ENCODE peak calls at places on chromosomes 13 and 19, in four cellular contexts. R is MCF 10A; P is activated CD4-positive, alpha-beta T cell treated with anti-CD3 and anti-CD28 coated beads, Interleukin-2, amount 10 ng/mL, durations not matched to agents 7 days and 5 days; X is cardiac muscle cell. C is an unnamed sample.

GRCh38 chr19:38640368-38640767 is 7.1 kb upstream of the ACTN4 start:
- DNase-seq in R (peak), P (no peak), X (no peak), C (no peak)

GRCh38 chr13:42574435-42575311 is 721 bp downstream of the TNFSF11 start:
- DNase-seq in R (no peak), X (no peak), P (peak), C (no peak)

GRCh38 chr19:45404557-45405434 is at the start of gene PPP1R13L:
- DNase-seq in P (peak), X (peak), R (peak), C (peak)

GRCh38 chr13:31860002-31860401 is 120.7 kb downstream of the RXFP2 start:
- DNase-seq in R (no peak), X (no peak), P (no peak), C (no peak)

GRCh38 chr13:98977568-98978270 is at the start of gene DOCK9:
- DNase-seq in P (no peak), R (peak), X (peak), C (peak)

GRCh38 chr13:65530688-65531087 is 1699.4 kb downstream of the PCDH9 start:
- DNase-seq in R (no peak), P (no peak), X (no peak), C (no peak)

GRCh38 chr19:34237283-34237682 is 17.1 kb upstream of the GARRE1 start:
- DNase-seq in R (no peak), P (no peak), X (no peak), C (no peak)

GRCh38 chr13:36325912-36326311 is 20.3 kb downstream of the SPART start:
- DNase-seq in P (no peak), X (no peak), R (no peak), C (no peak)

GRCh38 chr13:59607780-59608233 is 555.9 kb downstream of the DIAPH3 start:
- DNase-seq in X (no peak), P (no peak), R (no peak), C (no peak)

GRCh38 chr19:5593963-5594255 is 26.2 kb upstream of the TINCR start:
- DNase-seq in R (no peak), P (no peak), X (no peak), C (no peak)

GRCh38 chr13:108155185-108156106 is 59.9 kb downstream of the LIG4 start:
- DNase-seq in R (peak), X (peak), P (peak), C (peak)

GRCh38 chr13:26037302-26037701 is 14.5 kb downstream of the SHISA2 start:
- DNase-seq in R (peak), X (no peak), P (peak), C (no peak)

GRCh38 chr19:12628040-12629022 is 17.6 kb downstream of the ZNF791 start:
- DNase-seq in R (peak), P (no peak), X (no peak), C (no peak)

GRCh38 chr13:80473695-80474094 is 132.8 kb upstream of the SPRY2 start:
- DNase-seq in X (no peak), R (peak), P (no peak), C (peak)

GRCh38 chr19:51361228-51361627 is 5.0 kb downstream of the ETFB start:
- DNase-seq in R (no peak), X (no peak), P (no peak), C (no peak)

GRCh38 chr13:30638301-30638700 is 20.6 kb downstream of the USPL1 start:
- DNase-seq in R (no peak), P (no peak), X (no peak), C (no peak)

GRCh38 chr19:43847884-43848283 is 20.8 kb downstream of the ZNF283 start:
- DNase-seq in X (no peak), P (no peak), R (no peak), C (no peak)

GRCh38 chr13:99308481-99309087 is 1.4 kb upstream of the GPR183 start:
- DNase-seq in P (no peak), R (no peak), X (no peak), C (no peak)

GRCh38 chr19:51712461-51713081 is 11.2 kb downstream of the HAS1 start:
- DNase-seq in R (peak), P (no peak), X (no peak), C (peak)

GRCh38 chr19:46611791-46612190 is 10.7 kb downstream of the CALM3 start:
- DNase-seq in P (no peak), X (no peak), R (no peak), C (no peak)

GRCh38 chr19:32416749-32417469 is 11.3 kb downstream of the DPY19L3 start:
- DNase-seq in P (no peak), R (peak), X (no peak), C (no peak)

GRCh38 chr19:49348305-49349188 is 13.3 kb downstream of the CD37 start:
- DNase-seq in P (no peak), X (no peak), R (no peak), C (no peak)

GRCh38 chr19:50365434-50366306 is at the start of gene NAPSA:
- DNase-seq in P (no peak), R (no peak), X (no peak), C (no peak)